ENCODE peak calls at places on chromosomes 3 and 15, in four cellular contexts. K, I, V and E are unnamed samples.

GRCh38 chr3:194632983-194633348 is 253 bp downstream of the TMEM44 start:
- DNase-seq in V (no peak), K (no peak), I (no peak), E (no peak)

GRCh38 chr3:128714887-128715496 is 11.0 kb upstream of the RAB7A start:
- DNase-seq in K (no peak), I (no peak), V (no peak), E (no peak)

GRCh38 chr3:61914277-61914676 is 352.9 kb downstream of the PTPRG start:
- DNase-seq in I (no peak), V (no peak), K (no peak), E (no peak)

GRCh38 chr3:170244566-170244965 is 22.3 kb downstream of the PRKCI start:
- DNase-seq in V (no peak), K (no peak), I (no peak), E (no peak)

GRCh38 chr3:134366221-134366927 is 7.9 kb downstream of the AMOTL2 start:
- DNase-seq in I (no peak), V (no peak), K (no peak), E (no peak)

GRCh38 chr3:154954750-154955149 is 125.4 kb upstream of the MME start:
- DNase-seq in V (peak), K (peak), I (no peak), E (no peak)

GRCh38 chr3:47890832-47891620 is 88.1 kb downstream of the DHX30 start:
- DNase-seq in V (no peak), I (peak), K (no peak), E (no peak)

GRCh38 chr15:23897576-23897975 is 210.5 kb upstream of the NDN start:
- DNase-seq in K (no peak), V (no peak), I (no peak), E (no peak)

GRCh38 chr3:27628029-27628750 is 93.9 kb downstream of the EOMES start:
- DNase-seq in K (no peak), V (no peak), I (no peak), E (no peak)

GRCh38 chr15:47861186-47861585 is 143.9 kb downstream of the SEMA6D start:
- DNase-seq in K (no peak), I (peak), V (no peak), E (no peak)

GRCh38 chr15:29270169-29270955 is 740 bp upstream of the NSMCE3 start:
- DNase-seq in K (no peak), I (no peak), V (no peak), E (no peak)

GRCh38 chr3:16455001-16455400 is 58.5 kb downstream of the RFTN1 start:
- DNase-seq in V (no peak), I (no peak), K (no peak), E (no peak)

GRCh38 chr3:74267583-74268184 is 346.8 kb downstream of the CNTN3 start:
- DNase-seq in I (no peak), V (peak), K (peak), E (peak)

GRCh38 chr3:186583820-186584219 is 13.3 kb downstream of the DNAJB11 start:
- DNase-seq in V (no peak), I (no peak), K (no peak), E (no peak)